ENCODE peak calls at places on chromosomes 4 and X, in five cellular contexts. O is pancreas, D is T-helper 1 cell, E is prostate gland, P is substantia nigra. M is an unnamed sample.

GRCh38 chr4:151573945-151574344 is 165.0 kb downstream of the FHIP1A start:
- DNase-seq in O (no peak), D (no peak), E (no peak), P (no peak), M (no peak)

GRCh38 chrX:47619486-47620302 is at the start of gene SYN1:
- DNase-seq in O (peak), D (peak), E (peak), P (peak), M (peak)

GRCh38 chr4:11004818-11005217 is 320.2 kb upstream of the CLNK start:
- DNase-seq in O (no peak), D (no peak), E (no peak), P (no peak), M (peak)

GRCh38 chr4:98656443-98656842 is 2.0 kb downstream of the TSPAN5 start:
- DNase-seq in O (no peak), D (no peak), E (no peak), P (no peak), M (no peak)

GRCh38 chr4:104591505-104591904 is 96.8 kb upstream of the CXXC4 start:
- DNase-seq in O (no peak), D (no peak), E (no peak), P (no peak), M (peak)

GRCh38 chrX:132741706-132742105 is 216.7 kb downstream of the HS6ST2 start:
- DNase-seq in O (no peak), D (no peak), E (no peak), P (no peak), M (no peak)

GRCh38 chrX:153411988-153412574 is 809 bp downstream of the ZFP92 start:
- DNase-seq in O (no peak), D (no peak), E (no peak), P (no peak), M (no peak)

GRCh38 chr4:26141101-26141830 is 179.5 kb upstream of the RBPJ start:
- DNase-seq in O (no peak), D (no peak), E (no peak), P (no peak), M (no peak)

GRCh38 chr4:28886934-28887333 is 1833.2 kb upstream of the PCDH7 start:
- DNase-seq in O (no peak), D (no peak), E (no peak), P (no peak), M (no peak)

GRCh38 chrX:19799319-19800182 is 87.8 kb downstream of the SH3KBP1 start:
- DNase-seq in O (no peak), D (peak), E (no peak), P (no peak), M (no peak)

GRCh38 chrX:81259714-81260395 is 58.0 kb downstream of the SH3BGRL start:
- DNase-seq in O (no peak), D (no peak), E (no peak), P (no peak), M (no peak)

GRCh38 chr4:80324171-80324570 is 11.4 kb upstream of the CFAP299 start:
- DNase-seq in O (no peak), D (no peak), E (no peak), P (no peak), M (no peak)

GRCh38 chrX:7925867-7926472 is 1.2 kb downstream of the PNPLA4 start:
- DNase-seq in O (peak), D (peak), E (peak), P (peak), M (peak)

GRCh38 chr4:76279462-76279861 is 27.1 kb upstream of the STBD1 start:
- DNase-seq in O (no peak), D (peak), E (no peak), P (no peak), M (no peak)

GRCh38 chr4:6542951-6543350 is 32.0 kb upstream of the MAN2B2 start:
- DNase-seq in O (no peak), D (no peak), E (no peak), P (no peak), M (no peak)

GRCh38 chrX:50707955-50708694 is 105.9 kb downstream of the SHROOM4 start:
- DNase-seq in O (no peak), D (no peak), E (no peak), P (no peak), M (no peak)

GRCh38 chr4:179027569-179027968 is 1585.3 kb upstream of the AGA start:
- DNase-seq in O (no peak), D (no peak), E (no peak), P (no peak), M (no peak)

GRCh38 chr4:187767687-187768086 is 227.9 kb upstream of the ZFP42 start:
- DNase-seq in O (no peak), D (no peak), E (no peak), P (no peak), M (no peak)

GRCh38 chr4:137430171-137430570 is 102.1 kb downstream of the PCDH18 start:
- DNase-seq in O (no peak), D (no peak), E (no peak), P (no peak), M (no peak)

M was measured in GM23338.